ENCODE peak calls at places on chromosomes 2 and 18, in five cellular contexts. X, R, F, G and P are unnamed samples.

GRCh38 chr18:34159691-34160185 is 65.0 kb downstream of the NOL4 start:
- DNase-seq in X (no peak), R (no peak), F (no peak), G (no peak), P (no peak)

GRCh38 chr2:8550932-8551621 is 130.8 kb upstream of the ID2 start:
- DNase-seq in X (no peak), R (no peak), F (no peak), G (no peak), P (no peak)

GRCh38 chr2:28391564-28392296 is 928 bp upstream of the FOSL2 start:
- DNase-seq in X (peak), R (peak), F (peak), G (peak), P (peak)

GRCh38 chr2:232139786-232140562 is 178.5 kb downstream of the DIS3L2 start:
- DNase-seq in X (peak), R (no peak), F (no peak), G (no peak), P (no peak)

GRCh38 chr2:167017021-167017420 is 128.7 kb downstream of the XIRP2 start:
- DNase-seq in X (no peak), R (no peak), F (no peak), G (no peak), P (peak)

GRCh38 chr2:210593166-210593565 is 36.8 kb downstream of the CPS1 start:
- DNase-seq in X (peak), R (peak), F (no peak), G (no peak), P (no peak)

GRCh38 chr2:39948016-39948719 is 169.1 kb upstream of the THUMPD2 start:
- DNase-seq in X (peak), R (peak), F (no peak), G (no peak), P (no peak)

GRCh38 chr2:27509326-27509725 is 12.7 kb downstream of the GCKR start:
- DNase-seq in X (peak), R (peak), F (no peak), G (no peak), P (no peak)

GRCh38 chr18:79570266-79571201 is 109.1 kb upstream of the CTDP1 start:
- DNase-seq in X (peak), R (peak), F (no peak), G (peak), P (peak)

GRCh38 chr2:71637168-71637567 is 183.8 kb downstream of the DYSF start:
- DNase-seq in X (no peak), R (no peak), F (no peak), G (no peak), P (no peak)

GRCh38 chr2:139946690-139947089 is 1166.5 kb upstream of the NXPH2 start:
- DNase-seq in X (no peak), R (no peak), F (no peak), G (no peak), P (peak)

GRCh38 chr2:157894694-157895450 is 18.7 kb upstream of the ACVR1 start:
- DNase-seq in X (peak), R (peak), F (no peak), G (no peak), P (peak)

GRCh38 chr18:36211612-36212065 is 24.3 kb downstream of the MOCOS start:
- DNase-seq in X (no peak), R (no peak), F (no peak), G (no peak), P (peak)

GRCh38 chr2:241214209-241214608 is 25.7 kb downstream of the ANO7 start:
- DNase-seq in X (no peak), R (no peak), F (no peak), G (no peak), P (no peak)

GRCh38 chr2:145022021-145022670 is 502.2 kb upstream of the ZEB2 start:
- DNase-seq in X (peak), R (peak), F (peak), G (no peak), P (no peak)

GRCh38 chr2:169345507-169346120 is 16.7 kb downstream of the LRP2 start:
- DNase-seq in X (no peak), R (no peak), F (no peak), G (no peak), P (no peak)

GRCh38 chr2:34578641-34579040 is 979.5 kb upstream of the FAM98A start:
- DNase-seq in X (no peak), R (no peak), F (no peak), G (no peak), P (peak)

GRCh38 chr2:1481406-1482252 is 68.4 kb downstream of the TPO start:
- DNase-seq in X (no peak), R (no peak), F (no peak), G (peak), P (no peak)

GRCh38 chr2:26346454-26347053 is at the start of gene ADGRF3:
- DNase-seq in X (peak), R (peak), F (peak), G (peak), P (peak)

GRCh38 chr2:55168221-55169154 is 63.6 kb downstream of the CLHC1 start:
- DNase-seq in X (peak), R (peak), F (peak), G (no peak), P (peak)

GRCh38 chr2:187993516-187993915 is 298.2 kb upstream of the GULP1 start:
- DNase-seq in X (peak), R (peak), F (no peak), G (no peak), P (no peak)

GRCh38 chr2:234191819-234192407 is 141.4 kb downstream of the SPP2 start:
- DNase-seq in X (peak), R (peak), F (no peak), G (no peak), P (peak)

GRCh38 chr2:65918760-65919187 is 486.4 kb upstream of the SPRED2 start:
- DNase-seq in X (no peak), R (no peak), F (no peak), G (no peak), P (peak)
- TF ChIP-seq CTCF in X (no peak), R (no peak), F (no peak), G (no peak), P (peak)

GRCh38 chr2:38376346-38376682 is 759 bp downstream of the ATL2 start:
- DNase-seq in X (peak), R (peak), F (no peak), G (no peak), P (peak)

GRCh38 chr2:38375711-38376345 is 1.2 kb downstream of the ATL2 start:
- DNase-seq in X (peak), R (no peak), F (peak), G (no peak), P (peak)

GRCh38 chr2:38377501-38378258 is 607 bp upstream of the ATL2 start:
- DNase-seq in X (peak), R (peak), F (peak), G (no peak), P (peak)

GRCh38 chr2:38374978-38375377 is 2.1 kb downstream of the ATL2 start:
- DNase-seq in X (no peak), R (no peak), F (no peak), G (no peak), P (peak)

DNA sequence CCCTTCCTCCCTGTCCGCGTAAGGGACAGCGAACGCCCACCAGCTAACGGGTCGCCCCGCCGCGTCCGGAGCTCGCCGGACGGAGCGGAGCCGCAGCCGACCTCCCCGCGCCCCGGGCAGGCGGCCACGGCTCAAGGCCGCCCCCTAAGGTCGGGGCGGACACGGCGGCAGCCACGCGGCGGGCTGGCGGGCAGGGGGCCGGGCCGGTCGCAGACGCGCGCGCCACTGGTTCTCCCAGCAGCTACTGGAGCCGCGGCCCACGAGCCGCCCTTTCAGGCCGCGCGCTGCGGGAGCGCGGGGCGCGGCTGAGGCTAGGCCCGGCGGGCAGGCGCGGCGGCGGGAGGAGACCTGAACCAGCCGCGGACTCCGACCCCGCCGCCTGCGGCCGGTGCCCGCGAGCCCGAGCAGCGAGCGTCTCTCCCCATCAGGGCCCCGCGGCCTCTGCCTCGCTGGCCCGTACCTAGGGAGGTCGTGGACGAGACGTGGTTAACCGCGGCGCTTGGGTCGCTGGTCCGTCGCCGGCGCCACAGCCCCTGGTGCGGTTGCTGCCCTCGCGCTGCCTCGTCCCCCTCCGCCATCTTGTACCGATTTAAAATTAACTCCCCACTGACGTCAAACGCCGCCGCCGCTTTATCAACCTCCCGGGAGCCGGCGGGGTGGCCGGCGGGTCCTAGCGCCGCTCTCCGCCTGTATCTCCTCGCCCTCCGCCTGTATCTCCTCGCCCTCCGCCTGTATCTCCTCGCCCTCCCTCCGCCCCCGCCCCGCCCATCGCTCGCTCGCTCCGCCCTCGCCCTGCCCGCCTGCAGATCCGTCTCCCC is at the start of gene ATL2:
- DNase-seq in X (peak), R (peak), F (peak), G (peak), P (peak)
- TF ChIP-seq CTCF in X (no peak), R (peak), F (peak), G (no peak), P (no peak)

DNA sequence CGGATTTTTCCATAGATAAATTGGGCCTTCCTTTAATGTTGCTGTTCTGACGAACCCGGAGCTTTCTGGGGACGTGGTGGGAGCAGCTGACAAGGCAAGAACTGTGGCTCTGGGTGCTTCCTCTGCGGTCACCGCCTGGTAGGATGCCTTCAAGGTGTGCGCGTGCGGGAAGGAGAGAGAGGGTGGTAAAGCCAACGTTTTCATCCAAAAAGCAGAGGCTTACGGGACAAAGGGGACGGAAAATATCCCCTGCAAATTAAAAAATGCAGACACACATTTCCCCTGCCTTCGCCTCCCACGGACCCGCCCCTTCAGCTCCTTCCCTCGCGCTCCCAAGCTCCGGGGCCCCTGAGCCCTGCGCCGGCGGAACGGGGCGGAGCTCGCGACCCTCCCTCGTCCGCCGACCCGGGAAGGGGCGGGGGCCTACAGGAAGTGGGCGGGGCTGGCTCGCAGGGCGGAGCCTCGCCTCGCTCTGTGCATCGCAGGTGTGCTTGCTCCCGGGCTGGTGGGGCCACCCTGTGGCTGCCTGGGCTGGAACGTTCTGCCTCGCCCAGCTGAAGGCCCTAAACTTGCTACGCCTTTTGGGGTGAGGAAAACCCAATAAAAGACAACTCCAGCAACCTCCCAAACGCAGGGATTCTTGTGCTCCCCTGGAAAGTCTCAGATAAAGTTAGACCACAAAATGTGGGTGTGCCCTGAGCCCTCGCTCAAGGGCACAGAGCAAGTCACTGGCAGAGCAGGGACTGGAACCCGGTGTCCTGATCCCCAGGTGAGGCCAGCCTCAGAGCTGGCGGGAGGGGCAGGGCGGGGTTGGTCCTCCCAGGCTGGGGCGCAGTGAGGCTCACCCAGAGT is 25.4 kb upstream of the SLC66A3 start:
- DNase-seq in X (no peak), R (no peak), F (no peak), G (no peak), P (peak)
- TF ChIP-seq CTCF in X (no peak), R (peak), F (peak), G (no peak), P (peak)

DNA sequence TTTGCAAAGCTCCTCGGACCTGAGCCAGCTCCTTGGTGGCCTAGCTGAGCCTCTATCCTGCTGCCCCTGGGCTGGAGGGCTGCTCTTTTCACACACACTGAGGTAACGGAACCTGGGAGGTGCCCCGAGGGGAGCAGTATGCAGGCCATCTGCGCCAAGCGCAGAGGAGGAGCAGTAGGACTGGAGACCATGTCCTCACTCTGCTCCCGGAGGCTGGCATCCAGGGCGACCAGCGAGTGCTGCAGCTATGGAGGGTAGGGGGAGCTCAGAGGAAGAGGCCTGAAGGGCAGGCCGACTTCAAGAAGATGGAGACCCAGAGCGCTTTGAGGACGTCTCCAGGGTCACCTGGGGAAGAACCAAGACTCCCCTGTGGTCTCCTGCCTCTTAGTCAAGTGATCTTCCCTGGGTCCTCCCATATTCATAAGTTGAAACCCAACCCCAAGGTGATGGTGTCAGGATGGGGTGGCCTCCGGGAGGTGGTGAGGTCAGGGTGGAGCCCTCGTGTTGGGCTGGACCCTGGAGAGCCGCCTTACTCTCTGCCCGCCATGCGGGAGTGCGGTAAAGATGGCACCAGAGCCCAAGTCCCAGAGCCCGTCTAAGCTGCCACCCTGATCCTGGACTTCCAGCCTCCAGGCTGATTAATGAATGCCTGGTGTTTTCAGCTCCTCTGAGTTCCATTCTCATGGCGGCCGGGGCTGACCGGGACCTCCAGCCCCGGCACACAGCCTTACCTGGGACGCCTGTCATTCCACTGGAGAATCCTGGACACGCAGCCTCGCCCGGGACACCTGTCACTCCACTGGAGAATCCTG is 160.7 kb downstream of the NDUFA10 start:
- DNase-seq in X (no peak), R (no peak), F (no peak), G (no peak), P (no peak)
- TF ChIP-seq CTCF in X (no peak), R (no peak), F (no peak), G (no peak), P (no peak)

DNA sequence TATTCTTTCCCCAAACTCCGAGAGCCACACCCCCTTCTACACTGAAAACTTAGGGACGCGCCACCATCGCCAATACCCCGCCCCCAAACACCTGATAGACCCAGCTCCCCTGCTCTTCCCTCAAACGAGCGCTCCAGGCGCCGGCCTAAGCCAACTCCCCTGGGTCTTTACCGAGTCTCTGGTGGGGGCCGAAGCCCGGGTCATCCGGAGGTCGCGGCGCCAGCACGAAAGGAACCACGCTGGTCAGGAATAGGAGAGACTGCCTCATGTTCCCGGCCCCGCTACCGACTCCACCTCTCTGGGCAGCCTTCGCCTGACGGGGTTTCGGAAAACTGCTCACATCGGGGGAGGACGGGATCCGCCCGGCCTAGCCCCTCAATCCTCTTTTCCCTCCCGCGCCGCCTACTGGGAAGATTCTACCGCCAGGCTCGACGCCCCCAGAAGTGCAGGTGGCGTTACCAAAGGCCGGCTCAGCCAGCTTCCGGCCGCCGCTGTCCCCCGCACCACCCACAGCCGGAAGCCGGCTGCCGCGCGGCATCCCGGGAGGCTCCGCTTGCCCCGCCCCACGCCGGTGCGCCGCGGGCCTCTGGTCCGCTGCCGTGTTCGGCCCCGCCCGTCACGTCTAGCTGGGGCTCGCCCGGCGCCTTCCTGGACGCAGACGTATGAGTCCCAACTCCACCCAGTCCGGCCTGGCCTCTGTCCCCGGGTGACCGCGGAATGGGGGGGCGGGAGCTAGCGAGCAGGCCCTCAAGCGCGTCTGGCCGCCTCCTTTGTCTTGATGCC is at the start of gene ADAM17:
- DNase-seq in X (peak), R (peak), F (peak), G (peak), P (peak)
- TF ChIP-seq CTCF in X (no peak), R (peak), F (peak), G (no peak), P (peak)

GRCh38 chr18:32461704-32462272 is 8.9 kb downstream of the GAREM1 start:
- DNase-seq in X (no peak), R (peak), F (no peak), G (no peak), P (no peak)
- TF ChIP-seq CTCF in X (no peak), R (peak), F (no peak), G (no peak), P (no peak)

DNA sequence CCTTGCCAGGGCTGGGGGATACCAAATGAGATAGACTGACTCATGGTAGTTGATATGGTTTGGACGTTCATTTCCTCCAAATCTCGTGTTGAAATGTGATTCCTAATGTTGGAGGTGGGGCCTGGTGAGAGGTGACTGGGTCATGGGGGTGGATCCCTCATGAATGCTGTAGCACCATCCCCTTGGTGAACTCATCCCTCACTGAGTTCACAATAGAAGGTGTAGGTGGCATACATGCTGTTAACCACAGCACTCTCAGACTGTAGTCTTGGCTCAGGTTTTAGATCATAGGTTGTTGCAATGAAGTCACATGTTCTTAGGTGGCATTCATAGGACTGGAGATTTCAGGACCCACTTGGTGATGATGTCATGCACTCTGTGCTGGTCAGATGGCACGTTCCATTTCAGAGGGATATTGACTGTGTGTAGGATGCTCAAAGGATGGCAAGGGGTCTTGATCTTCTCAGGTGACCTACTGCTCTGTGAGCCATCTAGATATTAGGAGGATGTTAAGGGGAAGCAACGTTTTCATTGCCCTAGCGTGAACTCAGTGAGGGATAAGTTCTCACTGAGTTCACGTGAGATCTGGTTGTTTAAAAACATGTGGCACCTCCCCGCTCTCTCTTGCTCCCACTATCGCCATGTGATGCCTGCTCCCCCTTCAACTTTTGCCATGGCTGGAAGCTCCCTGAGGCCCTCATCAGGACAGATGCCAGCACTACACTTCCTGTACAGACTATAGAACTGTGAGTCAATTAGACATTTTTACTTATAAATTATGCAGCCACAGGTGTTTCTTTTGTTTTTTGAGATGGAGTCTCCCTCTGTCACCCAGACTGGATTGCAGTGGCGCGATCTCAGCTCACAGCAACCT is 73.8 kb upstream of the ACAA2 start:
- DNase-seq in X (no peak), R (no peak), F (no peak), G (peak), P (peak)
- TF ChIP-seq CTCF in X (no peak), R (peak), F (no peak), G (no peak), P (peak)

GRCh38 chr2:38528008-38528442 is 74.7 kb downstream of the HNRNPLL start:
- DNase-seq in X (peak), R (peak), F (peak), G (no peak), P (peak)
- TF ChIP-seq CTCF in X (no peak), R (no peak), F (peak), G (no peak), P (no peak)